ENCODE peak calls at places on chromosomes 16 and 17, in seven cellular contexts. L is fibroblast of lung, T is body of pancreas, Z is GM12865, S is HCT116, N is uterus, I is stomach. E is an unnamed sample.

GRCh38 chr17:14098246-14098645 is 28.9 kb downstream of the COX10 start:
- DNase-seq in S (no peak), T (no peak), I (no peak), N (no peak), L (no peak), Z (no peak), E (peak; percentile 80)

GRCh38 chr16:55955439-55955838 is 80.3 kb upstream of the CES5A start:
- DNase-seq in N (no peak), I (no peak), Z (no peak), S (no peak), T (no peak), L (no peak), E (no peak)

GRCh38 chr17:77332981-77333685 is 192.4 kb downstream of the SEC14L1 start:
- DNase-seq in T (no peak), N (no peak), S (no peak), L (peak; percentile 86), I (peak; percentile 20), Z (no peak), E (no peak)

GRCh38 chr17:47810200-47810821 is 11.3 kb downstream of the OSBPL7 start:
- DNase-seq in L (peak; percentile 84), Z (no peak), T (peak; percentile 94), S (peak; percentile 93), I (peak; percentile 82), N (no peak), E (peak; percentile 64)

GRCh38 chr16:25107466-25107792 is 4.1 kb upstream of the LCMT1 start:
- DNase-seq in N (no peak), Z (no peak), I (no peak), L (no peak), S (no peak), T (no peak), E (no peak)

GRCh38 chr16:65119905-65120341 is 1.9 kb downstream of the CDH11 start:
- DNase-seq in S (no peak), L (peak; percentile 69), Z (no peak), T (no peak), I (no peak), N (peak; percentile 35), E (no peak)

GRCh38 chr16:14427371-14427948 is 202.6 kb downstream of the PARN start:
- DNase-seq in I (no peak), T (no peak), S (no peak), L (no peak), Z (no peak), N (no peak), E (no peak)

GRCh38 chr17:64498308-64499203 is 1.7 kb upstream of the POLG2 start:
- DNase-seq in Z (peak; percentile 17), T (no peak), N (no peak), S (no peak), L (no peak), I (no peak), E (no peak)

GRCh38 chr17:58381124-58381838 is 29.3 kb upstream of the SUPT4H1 start:
- DNase-seq in I (peak; percentile 38), S (no peak), T (peak; percentile 65), N (no peak), L (no peak), Z (no peak), E (no peak)

GRCh38 chr17:39653662-39654331 is 11.4 kb upstream of the TCAP start:
- DNase-seq in L (peak; percentile 37), S (no peak), N (no peak), I (peak; percentile 76), Z (peak; percentile 70), T (peak; percentile 57), E (no peak)

GRCh38 chr17:17672453-17673368 is 8.5 kb upstream of the RAI1 start:
- DNase-seq in T (no peak), Z (peak; percentile 46), N (no peak), L (no peak), S (no peak), I (no peak), E (no peak)

GRCh38 chr16:75105306-75106061 is 11.1 kb downstream of the LDHD start:
- DNase-seq in T (peak; percentile 60), N (peak; percentile 77), Z (no peak), L (peak; percentile 83), S (no peak), I (no peak), E (no peak)

GRCh38 chr17:63276821-63277220 is 169.3 kb downstream of the CYB561 start:
- DNase-seq in L (no peak), S (no peak), I (no peak), Z (no peak), N (no peak), T (no peak), E (no peak)

GRCh38 chr17:63277629-63278028 is 168.5 kb downstream of the CYB561 start:
- DNase-seq in L (peak; percentile 54), Z (no peak), N (no peak), T (no peak), I (no peak), S (no peak), E (no peak)

GRCh38 chr17:63276376-63276775 is 169.7 kb downstream of the CYB561 start:
- DNase-seq in I (no peak), N (no peak), L (no peak), T (no peak), Z (no peak), S (no peak), E (no peak)

GRCh38 chr17:63279498-63280230 is 166.4 kb downstream of the CYB561 start:
- DNase-seq in I (no peak), L (peak; percentile 74), S (no peak), T (no peak), Z (no peak), N (no peak), E (no peak)

DNA sequence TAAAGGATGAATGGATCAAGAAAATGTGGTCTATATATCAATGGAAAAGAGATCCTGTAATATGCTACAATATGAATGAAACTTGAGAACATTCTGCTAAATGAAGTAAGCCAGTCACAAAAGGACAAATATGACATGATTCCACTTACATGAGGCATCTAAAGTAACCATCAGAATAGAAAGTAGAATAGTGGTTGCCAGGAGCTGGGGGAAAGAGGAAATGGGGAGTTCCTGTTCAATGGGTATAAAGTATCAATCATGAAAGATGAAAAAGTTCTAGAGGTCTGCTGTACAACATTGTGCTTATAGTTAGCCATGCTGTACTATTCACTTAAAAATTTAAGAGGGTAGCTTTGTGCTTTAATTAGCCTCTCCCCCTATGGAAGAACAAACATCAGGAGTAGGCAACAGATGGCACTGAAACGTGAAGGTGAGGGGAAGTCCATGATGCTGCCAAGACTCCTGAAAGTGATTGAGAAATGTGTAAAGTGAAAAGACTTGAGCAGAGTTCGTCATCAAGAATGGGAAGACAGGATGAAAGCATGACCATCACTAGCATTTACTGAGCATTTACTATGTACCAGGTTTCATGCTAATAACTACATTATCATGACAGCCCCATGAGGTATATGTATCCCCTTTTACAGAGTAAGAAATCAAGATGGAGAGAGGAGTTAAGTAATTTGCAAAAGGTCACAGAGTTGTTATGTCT is 167.2 kb downstream of the CYB561 start:
- DNase-seq in I (no peak), T (no peak), N (no peak), Z (peak; percentile 22), S (no peak), L (no peak), E (no peak)
- H3K4me3 ChIP-seq in I (no peak overlapping the region), T (no peak overlapping the region), N (no peak overlapping the region), Z (no peak overlapping the region), S (no peak overlapping the region), L (no peak overlapping the region), E (no peak overlapping the region)

GRCh38 chr16:87669672-87670071 is 67.4 kb downstream of the JPH3 start:
- DNase-seq in N (no peak), S (no peak), Z (no peak), I (no peak), L (no peak), T (no peak), E (no peak)
- TF ChIP-seq CTCF in N (no peak), S (no peak), Z (no peak), I (no peak), L (no peak), T (no peak), E (no peak)

DNA sequence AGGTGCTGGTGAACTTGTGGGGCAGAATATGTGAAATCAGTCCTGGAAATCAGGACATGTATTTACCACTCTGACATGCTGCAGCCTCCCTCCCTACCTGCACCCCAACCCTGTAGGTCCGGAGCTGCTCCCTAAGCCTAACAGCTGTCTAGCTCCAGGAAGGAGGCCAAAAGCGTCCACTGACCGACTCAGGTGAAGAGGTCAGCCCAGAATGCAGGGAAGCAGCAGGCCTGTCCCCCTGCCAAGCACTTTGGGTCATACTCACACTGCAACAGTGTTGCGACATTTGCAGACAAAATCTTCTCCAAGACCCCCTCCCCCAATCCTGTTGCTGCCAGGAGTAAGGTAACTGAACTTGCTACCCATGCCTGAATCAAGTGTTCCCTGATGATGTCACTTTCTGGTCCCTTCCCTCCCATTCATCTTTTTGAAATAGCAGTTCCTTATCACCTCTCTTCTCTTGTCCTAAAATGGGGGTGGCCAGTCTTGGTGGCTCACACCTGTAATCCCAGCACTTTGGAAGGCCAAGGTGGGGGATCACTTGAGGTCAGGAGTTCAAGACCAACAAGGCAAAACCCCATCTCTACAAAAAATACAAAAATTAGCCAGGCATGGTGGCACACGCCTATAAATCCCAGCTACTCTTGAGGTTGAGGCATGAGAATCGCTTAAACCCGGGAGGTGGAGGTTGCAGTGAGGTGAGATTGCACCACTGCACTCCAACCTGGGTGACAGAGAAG is 1.3 kb upstream of the ACLY start:
- DNase-seq in S (no peak), N (peak; percentile 46), Z (no peak), L (peak; percentile 60), T (peak; percentile 25), I (no peak), E (peak; percentile 52)
- H3K4me3 ChIP-seq in S (peak overlapping the region; percentile 58), N (no peak overlapping the region), Z (peak overlapping the region; percentile 64), L (no peak overlapping the region), T (no peak overlapping the region), I (no peak overlapping the region), E (peak overlapping the region; percentile 99)

GRCh38 chr17:27524594-27524993 is 68.3 kb downstream of the KSR1 start:
- DNase-seq in I (no peak), L (no peak), T (no peak), Z (no peak), S (no peak), N (no peak), E (no peak)

GRCh38 chr17:27520571-27521185 is 64.4 kb downstream of the KSR1 start:
- DNase-seq in I (no peak), N (no peak), Z (no peak), L (no peak), T (no peak), S (no peak), E (no peak)

GRCh38 chr17:27521281-27522027 is 65.2 kb downstream of the KSR1 start:
- DNase-seq in L (no peak), S (no peak), Z (no peak), I (no peak), T (peak; percentile 68), N (no peak), E (no peak)

GRCh38 chr17:27523712-27524111 is 67.5 kb downstream of the KSR1 start:
- DNase-seq in I (no peak), S (peak; percentile 36), Z (no peak), N (no peak), L (no peak), T (no peak), E (no peak)

DNA sequence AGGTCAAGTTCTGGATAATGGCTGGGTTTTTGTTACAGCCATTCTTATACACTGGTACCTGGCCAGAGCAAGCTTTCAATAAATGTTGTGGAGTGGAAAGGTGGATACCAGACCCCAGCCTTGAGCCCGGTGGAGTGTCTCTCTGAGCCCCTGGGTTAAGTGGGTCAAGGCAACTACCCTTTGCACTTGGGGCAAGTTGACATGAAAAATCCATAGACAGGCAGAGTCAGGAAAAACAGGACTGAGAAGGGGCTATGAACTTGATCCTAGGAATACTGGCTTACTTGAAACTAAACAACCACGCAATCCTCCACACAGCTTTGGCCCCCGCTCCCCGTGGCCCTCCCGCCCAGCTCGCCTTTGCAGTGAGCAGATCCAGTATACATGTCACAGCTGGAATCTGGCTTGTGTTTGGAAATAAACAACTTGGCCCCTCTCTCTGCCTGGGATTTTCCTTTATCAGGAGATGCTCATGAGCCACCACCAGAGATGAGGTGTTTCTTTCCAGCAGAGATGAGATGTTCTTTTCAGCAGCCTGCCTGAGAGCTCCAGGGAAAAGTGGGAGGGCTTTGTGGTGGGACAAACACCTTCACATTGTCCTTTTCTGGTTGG is 65.9 kb downstream of the KSR1 start:
- DNase-seq in Z (no peak), T (no peak), N (no peak), L (no peak), S (no peak), I (no peak), E (no peak)
- TF ChIP-seq CTCF in Z (no peak), T (no peak), N (no peak), L (no peak), S (no peak), I (no peak), E (no peak)